ENCODE peak calls at places on chromosomes 4 and X, in nine cellular contexts. N is psoas muscle; O is pancreas; X is mesendoderm; T is right lobe of liver; B is hepatocyte; R is stomach; V is CD8-positive, alpha-beta memory T cell; Z is thoracic aorta. U is an unnamed sample.

GRCh38 chrX:120251471-120252011 is 929 bp downstream of the ZBTB33 start:
- DNase-seq in N (peak), O (peak), X (no peak), T (no peak), B (peak), R (peak), V (no peak), Z (no peak), U (no peak)

GRCh38 chr4:85127653-85128052 is 161.2 kb upstream of the WDFY3 start:
- DNase-seq in N (no peak), O (peak), X (peak), T (no peak), B (peak), R (no peak), V (no peak), Z (no peak), U (no peak)

GRCh38 chr4:99945718-99946345 is 586 bp downstream of the DNAJB14 start:
- DNase-seq in N (no peak), O (no peak), X (peak), T (no peak), B (peak), R (peak), V (no peak), Z (no peak), U (no peak)

GRCh38 chr4:171676555-171677215 is 136.5 kb upstream of the GALNTL6 start:
- DNase-seq in N (no peak), O (no peak), X (no peak), T (no peak), B (no peak), R (no peak), V (no peak), Z (no peak), U (no peak)

GRCh38 chrX:126819429-126819828 is at the start of gene PRR32:
- DNase-seq in N (no peak), O (no peak), X (no peak), T (no peak), B (no peak), R (no peak), V (no peak), Z (no peak), U (no peak)

GRCh38 chr4:42562016-42562415 is 94.9 kb downstream of the ATP8A1 start:
- DNase-seq in N (peak), O (no peak), X (no peak), T (no peak), B (no peak), R (no peak), V (no peak), Z (no peak), U (no peak)

GRCh38 chr4:118076958-118077766 is 42.9 kb downstream of the NDST3 start:
- DNase-seq in N (no peak), O (no peak), X (peak), T (peak), B (peak), R (no peak), V (no peak), Z (no peak), U (no peak)

GRCh38 chrX:121496966-121497365 is 449.6 kb downstream of the GLUD2 start:
- DNase-seq in N (no peak), O (no peak), X (no peak), T (no peak), B (no peak), R (no peak), V (no peak), Z (no peak), U (no peak)

GRCh38 chrX:11382935-11383334 is 89.7 kb downstream of the AMELX start:
- DNase-seq in N (no peak), O (no peak), X (no peak), T (no peak), B (no peak), R (no peak), V (no peak), Z (no peak), U (no peak)

GRCh38 chrX:28586891-28587635 is at the start of gene IL1RAPL1:
- DNase-seq in N (no peak), O (no peak), X (peak), T (no peak), B (peak), R (no peak), V (no peak), Z (no peak), U (no peak)

GRCh38 chr4:100823066-100823992 is 305.5 kb upstream of the EMCN start:
- DNase-seq in N (no peak), O (no peak), X (no peak), T (no peak), B (no peak), R (no peak), V (no peak), Z (no peak), U (no peak)

GRCh38 chrX:66050140-66050569 is 10.3 kb upstream of the VSIG4 start:
- DNase-seq in N (no peak), O (no peak), X (no peak), T (no peak), B (no peak), R (no peak), V (no peak), Z (no peak), U (no peak)

GRCh38 chr4:8599657-8600056 is 7.1 kb downstream of the CPZ start:
- DNase-seq in N (no peak), O (no peak), X (no peak), T (no peak), B (no peak), R (no peak), V (no peak), Z (no peak), U (no peak)

GRCh38 chr4:184515606-184516005 is 41.3 kb upstream of the IRF2 start:
- DNase-seq in N (no peak), O (no peak), X (no peak), T (no peak), B (no peak), R (no peak), V (no peak), Z (no peak), U (no peak)

GRCh38 chr4:102217775-102218174 is 127.5 kb downstream of the SLC39A8 start:
- DNase-seq in N (no peak), O (no peak), X (no peak), T (no peak), B (no peak), R (no peak), V (no peak), Z (no peak), U (no peak)

GRCh38 chrX:132564026-132564425 is 75.2 kb upstream of the MBNL3 start:
- DNase-seq in N (no peak), O (no peak), X (peak), T (no peak), B (no peak), R (no peak), V (no peak), Z (no peak), U (no peak)

GRCh38 chr4:100367451-100367850 is 150.4 kb downstream of the EMCN start:
- DNase-seq in N (no peak), O (no peak), X (no peak), T (no peak), B (no peak), R (no peak), V (no peak), Z (no peak), U (no peak)

GRCh38 chrX:9416562-9417319 is 48.1 kb upstream of the TBL1X start:
- DNase-seq in N (no peak), O (no peak), X (no peak), T (no peak), B (no peak), R (no peak), V (no peak), Z (no peak), U (no peak)

GRCh38 chrX:153342762-153343558 is 9.0 kb downstream of the ZNF275 start:
- DNase-seq in N (no peak), O (no peak), X (no peak), T (no peak), B (no peak), R (no peak), V (no peak), Z (no peak), U (no peak)

GRCh38 chr4:2714918-2715317 is 41.2 kb downstream of the TNIP2 start:
- DNase-seq in N (no peak), O (no peak), X (no peak), T (no peak), B (no peak), R (no peak), V (no peak), Z (no peak), U (no peak)

GRCh38 chrX:154002215-154002719 is 17.4 kb downstream of the IRAK1 start:
- DNase-seq in N (peak), O (no peak), X (peak), T (no peak), B (peak), R (no peak), V (peak), Z (no peak), U (no peak)

GRCh38 chr4:106365613-106366012 is 3.0 kb downstream of the GIMD1 start:
- DNase-seq in N (no peak), O (no peak), X (peak), T (no peak), B (peak), R (no peak), V (no peak), Z (no peak), U (no peak)

GRCh38 chrX:21698274-21698673 is 40.1 kb upstream of the KLHL34 start:
- DNase-seq in N (no peak), O (no peak), X (no peak), T (no peak), B (no peak), R (no peak), V (no peak), Z (no peak), U (no peak)

GRCh38 chr4:69473699-69474098 is 22.0 kb downstream of the UGT2B4 start:
- DNase-seq in N (no peak), O (no peak), X (no peak), T (no peak), B (no peak), R (no peak), V (no peak), Z (no peak), U (no peak)

DNA sequence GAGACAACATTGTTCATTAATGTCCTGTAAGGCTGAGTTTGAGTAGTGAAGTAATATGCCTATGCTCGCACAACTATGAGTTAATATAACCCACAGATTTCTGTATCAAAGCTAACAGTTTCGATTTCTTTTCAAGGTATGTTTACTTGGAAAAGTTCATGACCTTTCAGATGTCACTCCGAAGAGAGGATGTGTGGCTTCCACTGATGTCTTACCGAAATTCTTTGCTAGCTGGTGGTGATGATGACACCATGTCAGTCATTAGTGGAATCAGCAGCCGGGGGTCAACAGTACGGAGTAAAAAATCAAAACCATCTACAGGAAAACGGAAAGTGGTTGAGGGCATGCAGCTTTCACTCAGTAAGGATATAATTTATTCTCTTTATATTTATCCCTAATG is 124.9 kb downstream of the STAG2 start:
- DNase-seq in N (no peak), O (no peak), X (no peak), T (no peak), B (no peak), R (no peak), V (no peak), Z (no peak), U (no peak)
- H3K27ac ChIP-seq in N (no peak), O (no peak), X (no peak), T (peak), B (no peak), R (no peak), V (peak), Z (no peak), U (no peak)

GRCh38 chrX:31546130-31546529 is 474.3 kb upstream of the FTHL17 start:
- DNase-seq in N (peak), O (no peak), X (peak), T (no peak), B (no peak), R (no peak), V (no peak), Z (no peak), U (no peak)
- H3K27ac ChIP-seq in N (peak), O (no peak), X (no peak), T (no peak), B (no peak), R (no peak), V (no peak), Z (peak), U (no peak)

GRCh38 chrX:48575642-48576041 is 1.4 kb downstream of the RBM3 start:
- DNase-seq in N (no peak), O (no peak), X (no peak), T (no peak), B (no peak), R (no peak), V (no peak), Z (no peak), U (no peak)
- H3K27ac ChIP-seq in N (peak), O (no peak), X (no peak), T (peak), B (no peak), R (peak), V (peak), Z (peak), U (peak)

GRCh38 chr4:110824344-110824743 is 201.5 kb upstream of the PITX2 start:
- DNase-seq in N (no peak), O (no peak), X (no peak), T (no peak), B (no peak), R (no peak), V (no peak), Z (no peak), U (no peak)

GRCh38 chr4:110830461-110830860 is 207.6 kb upstream of the PITX2 start:
- DNase-seq in N (no peak), O (no peak), X (no peak), T (no peak), B (peak), R (no peak), V (no peak), Z (no peak), U (no peak)

GRCh38 chr4:110821186-110821585 is 198.3 kb upstream of the PITX2 start:
- DNase-seq in N (no peak), O (no peak), X (no peak), T (no peak), B (no peak), R (no peak), V (no peak), Z (no peak), U (no peak)

GRCh38 chr4:110823251-110823650 is 200.4 kb upstream of the PITX2 start:
- DNase-seq in N (no peak), O (no peak), X (peak), T (no peak), B (no peak), R (no peak), V (no peak), Z (no peak), U (no peak)

DNA sequence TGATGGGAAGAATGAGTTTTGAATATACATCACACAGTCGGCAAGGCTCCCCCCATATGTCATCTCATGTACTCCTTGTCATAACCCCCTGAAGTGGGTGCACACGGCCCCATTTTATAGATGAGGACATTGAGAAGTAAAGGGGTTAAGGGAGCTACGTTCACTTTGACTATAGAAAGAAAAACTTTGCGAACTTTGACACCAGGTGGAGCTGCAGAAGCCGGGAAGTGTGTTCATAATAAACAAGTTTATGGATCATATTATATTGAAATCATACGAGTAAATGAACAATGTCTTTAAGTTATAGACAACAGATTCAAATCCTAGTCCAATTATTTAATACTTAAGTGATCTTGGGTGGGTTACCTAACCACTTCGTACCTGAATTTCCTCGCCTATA is 203.8 kb upstream of the PITX2 start:
- DNase-seq in N (no peak), O (no peak), X (no peak), T (no peak), B (no peak), R (no peak), V (no peak), Z (no peak), U (no peak)
- H3K27ac ChIP-seq in N (no peak), O (no peak), X (no peak), T (no peak), B (no peak), R (no peak), V (no peak), Z (no peak), U (no peak)

GRCh38 chrX:24364851-24365538 is 4.6 kb downstream of the SUPT20HL1 start:
- DNase-seq in N (no peak), O (no peak), X (no peak), T (no peak), B (no peak), R (no peak), V (no peak), Z (no peak), U (no peak)

GRCh38 chrX:24360272-24360671 is at the start of gene SUPT20HL1:
- DNase-seq in N (no peak), O (no peak), X (no peak), T (no peak), B (no peak), R (no peak), V (no peak), Z (no peak), U (no peak)

GRCh38 chrX:24369816-24370215 is 9.4 kb downstream of the SUPT20HL1 start:
- DNase-seq in N (no peak), O (no peak), X (no peak), T (no peak), B (no peak), R (no peak), V (no peak), Z (no peak), U (no peak)

GRCh38 chrX:24364326-24364725 is 3.9 kb downstream of the SUPT20HL1 start:
- DNase-seq in N (no peak), O (no peak), X (no peak), T (no peak), B (no peak), R (no peak), V (no peak), Z (no peak), U (no peak)
- H3K27ac ChIP-seq in N (no peak), O (no peak), X (no peak), T (no peak), B (no peak), R (no peak), V (no peak), Z (no peak), U (no peak)

GRCh38 chr4:142727152-142727551 is 118.9 kb downstream of the INPP4B start:
- DNase-seq in N (no peak), O (no peak), X (no peak), T (no peak), B (no peak), R (no peak), V (no peak), Z (no peak), U (no peak)
- H3K27ac ChIP-seq in N (no peak), O (no peak), X (no peak), T (no peak), B (no peak), R (no peak), V (no peak), Z (no peak), U (no peak)

GRCh38 chr4:83454626-83455025 is 997 bp downstream of the HELQ start:
- DNase-seq in N (no peak), O (no peak), X (no peak), T (no peak), B (peak), R (no peak), V (no peak), Z (no peak), U (no peak)
- H3K27ac ChIP-seq in N (peak), O (peak), X (no peak), T (peak), B (peak), R (peak), V (peak), Z (peak), U (peak)